ENCODE peak calls at places on chromosome X, in nine cellular contexts. Z is RPMI7951; M is H54; R is AG20443; S is stimulated activated CD4-positive, alpha-beta T cell treated with anti-CD3 and anti-CD28 coated beads, Interleukin-15, amount 100 ng/mL, for 1 hour; Y is islet precursor cell; W is nephron progenitor cell; F is amniotic stem cell; P is NCI-H1092. G is an unnamed sample.

GRCh38 chrX:130645955-130646583 is 244.3 kb downstream of the RBMX2 start:
- DNase-seq in Z (no peak), M (no peak), R (no peak), S (no peak), Y (no peak), W (no peak), F (no peak), P (no peak), G (no peak)

GRCh38 chrX:107763647-107764046 is 11.9 kb downstream of the TSC22D3 start:
- DNase-seq in Z (no peak), M (no peak), R (no peak), S (no peak), Y (no peak), W (no peak), F (no peak), P (no peak), G (no peak)

GRCh38 chrX:129957241-129958099 is 25.0 kb upstream of the BCORL1 start:
- DNase-seq in Z (peak), M (no peak), R (peak), S (peak), Y (peak), W (peak), F (no peak), P (no peak), G (peak)

GRCh38 chrX:47068720-47069119 is 9.5 kb upstream of the RGN start:
- DNase-seq in Z (no peak), M (no peak), R (no peak), S (no peak), Y (no peak), W (no peak), F (no peak), P (no peak), G (no peak)

GRCh38 chrX:71000139-71000538 is 68.0 kb downstream of the SNX12 start:
- DNase-seq in Z (no peak), M (no peak), R (no peak), S (no peak), Y (no peak), W (no peak), F (no peak), P (no peak), G (no peak)

GRCh38 chrX:2703991-2704369 is 12.9 kb downstream of the CD99 start:
- DNase-seq in Z (no peak), M (no peak), R (peak), S (no peak), Y (no peak), W (no peak), F (no peak), P (no peak), G (no peak)

GRCh38 chrX:148412006-148412405 is 88.4 kb upstream of the AFF2 start:
- DNase-seq in Z (no peak), M (no peak), R (peak), S (no peak), Y (no peak), W (no peak), F (no peak), P (no peak), G (no peak)

GRCh38 chrX:27884654-27885053 is 76.9 kb downstream of the MAGEB10 start:
- DNase-seq in Z (no peak), M (no peak), R (no peak), S (no peak), Y (no peak), W (no peak), F (no peak), P (no peak), G (no peak)

GRCh38 chrX:456925-457768 is 70.4 kb upstream of the PPP2R3B start:
- DNase-seq in Z (no peak), M (no peak), R (no peak), S (no peak), Y (no peak), W (no peak), F (no peak), P (no peak), G (no peak)

GRCh38 chrX:149032449-149032848 is 472.7 kb downstream of the IDS start:
- DNase-seq in Z (peak), M (no peak), R (peak), S (no peak), Y (peak), W (no peak), F (no peak), P (no peak), G (no peak)

GRCh38 chrX:121245763-121246162 is 198.4 kb downstream of the GLUD2 start:
- DNase-seq in Z (no peak), M (no peak), R (no peak), S (no peak), Y (no peak), W (no peak), F (no peak), P (no peak), G (no peak)

GRCh38 chrX:69070949-69071650 is 94.2 kb downstream of the PJA1 start:
- DNase-seq in Z (peak), M (no peak), R (peak), S (no peak), Y (no peak), W (no peak), F (no peak), P (no peak), G (no peak)

GRCh38 chrX:29066516-29066915 is 479.3 kb downstream of the IL1RAPL1 start:
- DNase-seq in Z (no peak), M (no peak), R (no peak), S (no peak), Y (no peak), W (no peak), F (no peak), P (no peak), G (no peak)

GRCh38 chrX:8879750-8880149 is 78.6 kb upstream of the FAM9A start:
- DNase-seq in Z (peak), M (no peak), R (peak), S (no peak), Y (no peak), W (peak), F (no peak), P (no peak), G (no peak)

GRCh38 chrX:100410901-100411801 is 1.1 kb upstream of the PCDH19 start:
- DNase-seq in Z (no peak), M (no peak), R (no peak), S (no peak), Y (no peak), W (peak), F (no peak), P (no peak), G (peak)

GRCh38 chrX:103688949-103689348 is 2.5 kb upstream of the MORF4L2 start:
- DNase-seq in Z (peak), M (no peak), R (no peak), S (no peak), Y (no peak), W (no peak), F (no peak), P (peak), G (no peak)

GRCh38 chrX:109629310-109629709 is 4.3 kb upstream of the KCNE5 start:
- DNase-seq in Z (peak), M (no peak), R (no peak), S (no peak), Y (no peak), W (no peak), F (no peak), P (peak), G (no peak)

GRCh38 chrX:31572396-31572795 is 500.6 kb upstream of the FTHL17 start:
- DNase-seq in Z (no peak), M (no peak), R (no peak), S (no peak), Y (no peak), W (no peak), F (no peak), P (no peak), G (no peak)

GRCh38 chrX:135453381-135453780 is 31.6 kb downstream of the SMIM10L2A start:
- DNase-seq in Z (no peak), M (no peak), R (no peak), S (no peak), Y (no peak), W (no peak), F (no peak), P (no peak), G (no peak)

GRCh38 chrX:41010188-41010846 is 74.9 kb upstream of the USP9X start:
- DNase-seq in Z (peak), M (peak), R (peak), S (peak), Y (peak), W (peak), F (peak), P (peak), G (peak)

GRCh38 chrX:120726294-120726693 is 96.4 kb upstream of the C1GALT1C1 start:
- DNase-seq in Z (no peak), M (no peak), R (no peak), S (no peak), Y (no peak), W (no peak), F (no peak), P (no peak), G (no peak)

GRCh38 chrX:18931972-18932371 is 51.9 kb downstream of the PHKA2 start:
- DNase-seq in Z (peak), M (peak), R (peak), S (no peak), Y (no peak), W (peak), F (no peak), P (peak), G (no peak)

GRCh38 chrX:119669424-119670037 is 23.4 kb downstream of the SEPTIN6 start:
- DNase-seq in Z (no peak), M (no peak), R (no peak), S (no peak), Y (peak), W (no peak), F (no peak), P (no peak), G (no peak)